ENCODE peak calls at places on chromosomes 7 and 10, in ten cellular contexts. S, M, Z, J, R, T, W, B, F and A are unnamed samples.

GRCh38 chr7:137462847-137463246 is 119.3 kb upstream of the PTN start:
- DNase-seq in T (no peak), R (no peak), M (no peak), Z (no peak), S (no peak), B (no peak), F (no peak), J (no peak), W (no peak), A (no peak)

GRCh38 chr10:78688945-78689935 is 379.5 kb upstream of the ZMIZ1 start:
- DNase-seq in B (peak; percentile 86), F (peak; percentile 55), J (no peak), W (peak; percentile 50), M (peak; percentile 23), S (no peak), R (no peak), Z (no peak), T (no peak), A (no peak)

GRCh38 chr7:132518102-132518838 is 58.0 kb downstream of the PLXNA4 start:
- DNase-seq in Z (peak; percentile 46), R (peak; percentile 44), F (no peak), S (peak; percentile 9), T (peak; percentile 8), M (peak; percentile 26), W (no peak), B (peak; percentile 46), J (no peak), A (peak; percentile 9)

GRCh38 chr7:156207306-156207705 is 395.0 kb upstream of the SHH start:
- DNase-seq in J (no peak), F (no peak), R (no peak), T (no peak), W (no peak), B (no peak), Z (no peak), S (no peak), M (no peak), A (no peak)

GRCh38 chr7:131619336-131620305 is 63.2 kb upstream of the PODXL start:
- DNase-seq in M (no peak), W (peak; percentile 55), S (no peak), T (no peak), F (no peak), Z (no peak), R (peak; percentile 50), J (no peak), B (no peak), A (peak; percentile 32)

GRCh38 chr10:69885379-69886156 is 83.9 kb downstream of the COL13A1 start:
- DNase-seq in T (no peak), R (peak; percentile 48), S (peak; percentile 6), J (no peak), Z (peak; percentile 68), M (no peak), B (no peak), F (no peak), W (no peak), A (no peak)

GRCh38 chr7:22782616-22783232 is 39.9 kb downstream of the TOMM7 start:
- DNase-seq in Z (peak; percentile 73), R (peak; percentile 73), W (peak; percentile 42), F (peak; percentile 67), S (peak; percentile 75), M (peak; percentile 72), B (peak; percentile 86), T (peak; percentile 53), J (peak; percentile 81), A (peak; percentile 63)

GRCh38 chr10:43192824-43193223 is 54.6 kb downstream of the CSGALNACT2 start:
- DNase-seq in B (no peak), T (no peak), F (no peak), Z (no peak), M (no peak), R (no peak), J (no peak), W (no peak), S (no peak), A (no peak)

GRCh38 chr10:61897671-61898434 is 3.6 kb upstream of the ARID5B start:
- DNase-seq in B (no peak), J (no peak), M (peak; percentile 75), S (peak; percentile 73), W (peak; percentile 73), F (peak; percentile 82), R (peak; percentile 64), Z (peak; percentile 40), T (no peak), A (peak; percentile 38)

GRCh38 chr7:150476285-150476684 is 25.9 kb downstream of the GIMAP8 start:
- DNase-seq in Z (no peak), W (no peak), T (no peak), S (no peak), J (no peak), R (no peak), B (no peak), F (no peak), M (no peak), A (no peak)

GRCh38 chr7:150481207-150481920 is 30.9 kb downstream of the GIMAP8 start:
- DNase-seq in M (no peak), T (no peak), W (no peak), R (no peak), S (no peak), B (no peak), F (peak; percentile 25), J (no peak), Z (no peak), A (no peak)

GRCh38 chr7:150479023-150479716 is 28.7 kb downstream of the GIMAP8 start:
- DNase-seq in R (peak; percentile 88), T (no peak), W (no peak), S (no peak), Z (no peak), J (no peak), B (no peak), M (no peak), F (no peak), A (no peak)

GRCh38 chr7:150476819-150477631 is 26.6 kb downstream of the GIMAP8 start:
- DNase-seq in M (no peak), T (no peak), B (no peak), W (no peak), R (no peak), F (no peak), J (no peak), S (no peak), Z (no peak), A (no peak)

DNA sequence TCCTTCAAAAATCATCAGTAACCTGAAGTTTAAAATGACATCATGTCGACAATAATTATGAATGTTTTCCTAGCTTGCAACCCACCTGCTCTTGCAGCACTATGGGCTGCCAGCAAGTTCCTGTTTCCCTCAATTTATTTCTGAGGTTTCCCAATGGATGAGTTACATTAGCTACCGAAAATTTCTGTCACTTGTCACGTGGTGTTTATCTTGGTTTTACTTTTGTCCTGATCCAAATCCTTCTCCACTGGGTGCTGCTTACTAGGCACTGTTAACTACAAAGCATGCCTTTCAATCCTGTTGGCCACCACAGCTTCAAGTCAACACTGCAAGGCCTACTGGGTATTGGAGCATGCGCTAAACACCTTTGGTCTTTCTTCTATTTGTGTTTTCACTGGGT is 31.5 kb downstream of the GIMAP8 start:
- DNase-seq in R (no peak), Z (no peak), B (no peak), F (no peak), S (no peak), M (no peak), T (no peak), W (no peak), J (no peak), A (no peak)
- H3K4me3 ChIP-seq in R (no peak overlapping the region), Z (no peak overlapping the region), B (no peak overlapping the region), F (no peak overlapping the region), S (no peak overlapping the region), M (no peak overlapping the region), T (no peak overlapping the region), W (no peak overlapping the region), J (no peak overlapping the region), A (no peak overlapping the region)

DNA sequence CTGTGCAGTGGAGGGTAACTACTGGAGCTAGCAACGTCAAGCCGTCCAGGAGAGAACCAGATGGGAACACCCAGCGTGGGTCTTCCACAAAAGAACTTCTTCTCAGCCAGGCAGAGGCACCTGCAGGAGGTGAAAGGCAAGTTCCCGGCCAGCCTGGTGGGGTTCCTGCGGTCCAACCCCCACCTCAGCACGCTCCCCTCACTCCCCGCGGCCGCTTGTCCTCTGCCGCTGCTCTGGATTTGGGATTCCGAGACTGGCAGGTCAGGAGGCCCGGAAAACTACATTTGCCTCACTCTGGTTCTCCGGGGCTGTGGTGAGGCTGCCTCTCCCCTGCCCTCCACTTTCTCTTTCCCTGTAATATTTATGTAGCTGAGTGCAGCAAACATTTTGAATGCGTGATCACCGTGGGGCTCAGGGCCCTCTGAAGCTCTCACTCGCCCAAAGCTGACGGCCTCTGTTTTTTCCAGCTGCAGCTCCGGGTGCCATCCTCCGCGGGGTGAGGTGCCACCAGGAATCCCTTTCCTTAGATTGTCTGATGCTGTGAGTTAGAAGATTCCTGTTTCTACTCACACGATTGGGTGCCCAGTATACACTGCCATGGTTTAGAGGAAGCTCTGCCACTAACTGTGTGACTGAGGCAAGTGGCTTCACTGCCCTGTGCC is 366.9 kb downstream of the DNAJB6 start:
- DNase-seq in T (no peak), Z (no peak), J (peak; percentile 52), R (no peak), B (peak; percentile 53), W (no peak), M (no peak), S (no peak), F (no peak), A (no peak)
- H3K9me3 ChIP-seq in T (no peaks in the 10 kb centered on the region), Z (no peaks in the 10 kb centered on the region), J (no peaks in the 10 kb centered on the region), R (no peaks in the 10 kb centered on the region), B (no peaks in the 10 kb centered on the region), W (no peaks in the 10 kb centered on the region), M (no peaks in the 10 kb centered on the region), S (no peaks in the 10 kb centered on the region), F (no peaks in the 10 kb centered on the region), A (no peaks in the 10 kb centered on the region)

DNA sequence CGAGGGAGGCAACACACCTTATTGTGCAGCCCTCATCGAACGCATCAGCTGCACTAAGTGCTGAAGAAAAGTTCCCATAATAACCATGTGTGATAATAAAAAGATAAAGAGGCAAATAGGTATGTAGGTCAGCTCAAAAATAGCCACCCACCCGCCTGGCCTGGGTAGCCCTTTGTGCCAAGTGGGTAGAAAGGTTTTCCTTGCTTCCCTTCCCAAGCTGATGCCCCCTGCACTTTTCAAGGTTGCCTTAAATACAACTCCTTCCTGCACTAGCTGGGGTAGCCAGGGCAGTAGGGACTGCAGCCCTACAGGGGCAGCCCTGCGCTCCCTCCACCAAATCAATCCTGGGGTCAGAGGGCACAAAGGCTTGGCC is 13.5 kb upstream of the DDIT4 start:
- DNase-seq in Z (no peak), J (no peak), M (no peak), F (no peak), B (no peak), W (no peak), T (no peak), R (no peak), S (no peak), A (no peak)
- H3K4me3 ChIP-seq in Z (no peak overlapping the region), J (peak overlapping the region; percentile 59), M (peak overlapping the region; percentile 45), F (no peak overlapping the region), B (no peak overlapping the region), W (no peak overlapping the region), T (no peak overlapping the region), R (no peak overlapping the region), S (peak overlapping the region; percentile 66), A (no peak overlapping the region)

GRCh38 chr7:5065107-5065407 is 19.4 kb downstream of the RBAK start:
- DNase-seq in R (no peak), J (no peak), T (no peak), S (no peak), Z (no peak), B (no peak), F (no peak), W (no peak), M (no peak), A (no peak)

GRCh38 chr7:5064391-5065106 is 18.9 kb downstream of the RBAK start:
- DNase-seq in T (no peak), S (no peak), Z (no peak), B (no peak), R (no peak), M (no peak), W (no peak), J (no peak), F (no peak), A (no peak)

GRCh38 chr7:5063698-5064097 is 18.0 kb downstream of the RBAK start:
- DNase-seq in T (no peak), W (no peak), B (no peak), Z (no peak), F (no peak), M (no peak), S (no peak), R (no peak), J (no peak), A (no peak)
- H3K9me3 ChIP-seq in T (peaks cover 100% of the 10 kb centered on the region), W (peaks cover 88% of the 10 kb centered on the region), B (peaks cover 25% of the 10 kb centered on the region), Z (peaks cover 98% of the 10 kb centered on the region), F (peaks cover 85% of the 10 kb centered on the region), M (peaks cover 87% of the 10 kb centered on the region), S (peaks cover 52% of the 10 kb centered on the region), R (peaks cover 80% of the 10 kb centered on the region), J (peaks cover 82% of the 10 kb centered on the region), A (peaks cover 87% of the 10 kb centered on the region)